ENCODE peak calls at places on chromosomes 1 and 21, in nine cellular contexts. S is uterus, T is adrenal gland, N is body of pancreas, V is OCI-LY7, X is psoas muscle, D is transverse colon, O is left lung, G is right lobe of liver. C is an unnamed sample.

GRCh38 chr1:85230305-85230977 is 29.0 kb downstream of the C1orf52 start:
- DNase-seq in S (no peak), T (no peak), N (peak; percentile 34), V (no peak), X (no peak), D (no peak), O (no peak), G (no peak), C (no peak)

GRCh38 chr1:238642231-238642630 is 744.1 kb upstream of the CHRM3 start:
- DNase-seq in S (no peak), T (no peak), N (no peak), V (no peak), X (no peak), D (no peak), O (no peak), G (no peak), C (no peak)

GRCh38 chr21:37636152-37636860 is 269.7 kb downstream of the DYRK1A start:
- DNase-seq in S (peak; percentile 42), T (no peak), N (no peak), V (no peak), X (no peak), D (no peak), O (no peak), G (no peak), C (no peak)

GRCh38 chr1:116572079-116572478 is 1.3 kb upstream of the CD58 start:
- DNase-seq in S (no peak), T (no peak), N (no peak), V (no peak), X (no peak), D (no peak), O (no peak), G (no peak), C (no peak)

GRCh38 chr21:45344576-45344975 is 56.9 kb upstream of the POFUT2 start:
- DNase-seq in S (no peak), T (no peak), N (no peak), V (no peak), X (no peak), D (no peak), O (no peak), G (no peak), C (no peak)

GRCh38 chr21:36207577-36208320 is 51.1 kb downstream of the DOP1B start:
- DNase-seq in S (no peak), T (no peak), N (no peak), V (no peak), X (no peak), D (no peak), O (no peak), G (no peak), C (no peak)

GRCh38 chr1:204478166-204478899 is 16.3 kb downstream of the PIK3C2B start:
- DNase-seq in S (no peak), T (no peak), N (no peak), V (peak; percentile 29), X (no peak), D (no peak), O (no peak), G (no peak), C (no peak)

GRCh38 chr21:35508389-35508888 is 459.3 kb upstream of the RUNX1 start:
- DNase-seq in S (no peak), T (peak; percentile 71), N (peak; percentile 29), V (peak; percentile 17), X (peak; percentile 71), D (peak; percentile 50), O (peak; percentile 85), G (peak; percentile 62), C (peak; percentile 12)

GRCh38 chr1:91166106-91166712 is 144.4 kb upstream of the ZNF644 start:
- DNase-seq in S (peak; percentile 43), T (peak; percentile 53), N (peak; percentile 65), V (peak; percentile 64), X (peak; percentile 64), D (peak; percentile 34), O (peak; percentile 43), G (peak; percentile 72), C (peak; percentile 53)

GRCh38 chr1:172363852-172364251 is 56.6 kb upstream of the C1orf105 start:
- DNase-seq in S (no peak), T (no peak), N (no peak), V (no peak), X (no peak), D (no peak), O (no peak), G (no peak), C (no peak)

GRCh38 chr1:32072622-32073386 is at the start of gene TMEM39B:
- DNase-seq in S (peak; percentile 95), T (peak; percentile 94), N (peak; percentile 97), V (peak; percentile 98), X (peak; percentile 98), D (peak; percentile 95), O (peak; percentile 96), G (peak; percentile 97), C (peak; percentile 96)

GRCh38 chr1:201753492-201753891 is 75.5 kb upstream of the IPO9 start:
- DNase-seq in S (no peak), T (no peak), N (no peak), V (no peak), X (no peak), D (no peak), O (no peak), G (no peak), C (no peak)

GRCh38 chr1:101388904-101389546 is 152.2 kb downstream of the S1PR1 start:
- DNase-seq in S (no peak), T (no peak), N (no peak), V (peak; percentile 62), X (no peak), D (no peak), O (no peak), G (no peak), C (no peak)

GRCh38 chr1:111217183-111217910 is 10.2 kb upstream of the CHI3L2 start:
- DNase-seq in S (no peak), T (no peak), N (no peak), V (peak; percentile 63), X (no peak), D (no peak), O (no peak), G (no peak), C (no peak)

GRCh38 chr1:98817830-98818229 is 156.3 kb downstream of the SNX7 start:
- DNase-seq in S (no peak), T (no peak), N (no peak), V (no peak), X (no peak), D (no peak), O (no peak), G (no peak), C (no peak)

GRCh38 chr1:241311056-241311746 is 45.8 kb downstream of the RGS7 start:
- DNase-seq in S (no peak), T (no peak), N (no peak), V (no peak), X (no peak), D (no peak), O (no peak), G (no peak), C (no peak)

GRCh38 chr1:42529724-42530161 is 66.7 kb downstream of the CCDC30 start:
- DNase-seq in S (no peak), T (no peak), N (no peak), V (no peak), X (no peak), D (peak; percentile 7), O (no peak), G (no peak), C (no peak)

GRCh38 chr1:35807614-35808375 is at the start of gene AGO4:
- DNase-seq in S (peak; percentile 41), T (peak; percentile 52), N (peak; percentile 70), V (peak; percentile 48), X (peak; percentile 81), D (peak; percentile 55), O (peak; percentile 63), G (peak; percentile 80), C (peak; percentile 68)

GRCh38 chr1:56132520-56132919 is 446.8 kb downstream of the PLPP3 start:
- DNase-seq in S (no peak), T (no peak), N (no peak), V (no peak), X (no peak), D (no peak), O (no peak), G (no peak), C (no peak)

DNA sequence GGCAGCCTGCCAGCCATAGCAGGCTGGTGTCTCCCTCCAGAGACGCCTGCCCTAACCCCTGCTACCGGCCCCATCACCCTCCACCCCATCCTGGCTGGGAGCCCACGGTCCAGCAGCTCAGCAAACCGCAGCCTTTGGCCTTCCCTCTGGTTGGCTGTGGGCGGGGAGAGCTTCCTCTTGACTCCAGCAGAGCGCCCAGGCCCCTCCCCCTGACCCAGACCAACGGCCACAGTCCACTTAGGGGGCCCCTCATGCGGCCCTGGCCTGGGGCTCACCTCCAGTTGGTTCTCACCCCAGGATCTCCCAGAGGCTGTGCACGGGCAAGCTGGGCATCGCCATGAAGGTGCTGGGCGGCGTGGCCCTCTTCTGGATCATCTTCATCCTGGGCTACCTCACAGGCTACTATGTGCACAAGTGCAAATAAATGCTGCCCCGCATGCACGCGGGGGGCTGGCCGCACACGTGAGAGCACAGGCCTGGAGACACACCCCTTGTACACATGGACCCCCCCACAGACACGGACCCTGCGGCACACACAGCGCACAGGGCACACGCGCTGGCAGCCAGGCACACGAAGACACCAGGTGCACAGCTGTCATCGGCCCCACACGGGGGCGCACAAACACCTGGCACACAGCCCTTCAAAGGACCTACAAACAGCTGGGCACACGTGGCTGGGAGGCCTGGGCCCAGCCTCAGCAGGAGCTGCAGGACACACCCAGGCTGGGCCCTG is 3.1 kb downstream of the SMIM1 start:
- DNase-seq in S (peak; percentile 36), T (peak; percentile 58), N (peak; percentile 76), V (peak; percentile 88), X (peak; percentile 73), D (peak; percentile 71), O (peak; percentile 59), G (peak; percentile 89), C (no peak)
- TF ChIP-seq CTCF in S (no peak), T (no peak), N (peak; percentile 41), V (peak; percentile 87), X (peak; percentile 21), D (peak; percentile 33), O (no peak), G (peak; percentile 38), C (no peak)

GRCh38 chr1:156111355-156111962 is 3.1 kb upstream of the LMNA start:
- DNase-seq in S (no peak), T (no peak), N (no peak), V (no peak), X (no peak), D (no peak), O (no peak), G (no peak), C (no peak)
- H3K4me3 ChIP-seq in S (no peak overlapping the region), T (no peak overlapping the region), N (no peak overlapping the region), V (no peak overlapping the region), X (no peak overlapping the region), D (no peak overlapping the region), O (no peak overlapping the region), G (no peak overlapping the region), C (no peak overlapping the region)

DNA sequence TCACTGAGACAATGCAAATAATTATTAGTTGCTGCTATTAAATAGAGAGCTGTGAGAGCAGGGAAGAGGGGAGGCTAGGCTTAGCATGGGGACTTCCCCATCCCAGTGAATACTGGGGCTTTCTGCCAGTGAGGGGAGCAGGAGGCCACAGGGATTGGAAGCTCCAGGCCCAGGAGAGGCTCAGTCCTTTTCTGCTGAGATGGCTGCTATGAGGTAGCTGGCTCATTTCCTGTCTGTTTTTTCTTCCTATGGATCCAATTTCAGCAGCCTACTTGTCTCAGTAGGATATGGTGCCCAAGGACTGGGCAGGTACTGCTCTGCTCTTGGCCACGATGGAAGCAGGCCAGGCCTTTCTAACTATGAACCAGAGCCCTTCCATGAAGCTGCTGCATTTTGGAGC is 10.0 kb downstream of the STMN1 start:
- DNase-seq in S (no peak), T (no peak), N (no peak), V (no peak), X (no peak), D (no peak), O (no peak), G (no peak), C (no peak)
- H3K27ac ChIP-seq in S (no peak overlapping the region), T (no peak overlapping the region), N (no peak overlapping the region), V (peak overlapping the region; percentile 4), X (peak overlapping the region; percentile 42), D (no peak overlapping the region), O (no peak overlapping the region), G (no peak overlapping the region), C (peak overlapping the region; percentile 95)

GRCh38 chr1:27760411-27760810 is 12.6 kb upstream of the STX12 start:
- DNase-seq in S (no peak), T (no peak), N (no peak), V (no peak), X (no peak), D (no peak), O (no peak), G (no peak), C (no peak)
- TF ChIP-seq CTCF in S (no peak), T (no peak), N (no peak), V (no peak), X (no peak), D (no peak), O (no peak), G (no peak), C (no peak)

C was measured in dorsolateral prefrontal cortex.